ENCODE peak calls at places on chromosomes 16 and 17, in five cellular contexts. D, I, G, K and V are unnamed samples.
A peak's percentile ranks its signal among the peaks of the same experiment; 100 is the strongest.

GRCh38 chr17:10127819-10128375 is 70.5 kb downstream of the GAS7 start:
- DNase-seq in K (no peak), G (peak; percentile 87), D (no peak), I (no peak), V (no peak)

GRCh38 chr17:18026408-18026776 is 12.6 kb downstream of the ATPAF2 start:
- DNase-seq in D (peak; percentile 55), G (peak; percentile 56), I (no peak), K (peak; percentile 28), V (no peak)

GRCh38 chr16:48291303-48291702 is 44.0 kb upstream of the ABCC11 start:
- DNase-seq in K (no peak), I (no peak), D (no peak), G (no peak), V (no peak)

GRCh38 chr17:2749058-2749783 is at the start of gene CCDC92B:
- DNase-seq in I (no peak), K (no peak), G (no peak), D (no peak), V (no peak)

GRCh38 chr16:83862661-83863060 is 36.3 kb upstream of the MLYCD start:
- DNase-seq in D (no peak), G (no peak), K (no peak), I (no peak), V (no peak)

GRCh38 chr16:77409311-77409710 is 25.5 kb downstream of the ADAMTS18 start:
- DNase-seq in D (no peak), I (no peak), K (no peak), G (no peak), V (no peak)

GRCh38 chr17:28551421-28552186 is 820 bp downstream of the UNC119 start:
- DNase-seq in K (no peak), D (no peak), G (no peak), I (no peak), V (no peak)

GRCh38 chr17:6729531-6729930 is 16.4 kb upstream of the SLC13A5 start:
- DNase-seq in G (no peak), D (no peak), I (no peak), K (no peak), V (no peak)

GRCh38 chr17:2222301-2222700 is 81.3 kb downstream of the SMG6 start:
- DNase-seq in K (no peak), D (no peak), I (no peak), G (no peak), V (no peak)

GRCh38 chr16:47958726-47959125 is 197.1 kb downstream of the ABCC12 start:
- DNase-seq in I (no peak), K (no peak), G (no peak), D (no peak), V (no peak)

GRCh38 chr17:21817791-21818364 is 125.6 kb downstream of the KCNJ18 start:
- DNase-seq in G (no peak), K (no peak), D (no peak), I (no peak), V (no peak)

GRCh38 chr17:43006639-43007551 is at the start of gene IFI35:
- DNase-seq in K (peak; percentile 83), D (peak; percentile 87), I (peak; percentile 93), G (peak; percentile 85), V (peak; percentile 87)

GRCh38 chr17:260944-261343 is 79.5 kb upstream of the DOC2B start:
- DNase-seq in D (peak; percentile 2), I (no peak), G (no peak), K (no peak), V (no peak)

GRCh38 chr16:30007378-30007895 is 3.4 kb downstream of the DOC2A start:
- DNase-seq in G (no peak), K (no peak), D (no peak), I (no peak), V (no peak)

GRCh38 chr16:30010817-30011504 is at the start of gene DOC2A:
- DNase-seq in G (no peak), D (no peak), I (peak; percentile 26), K (no peak), V (no peak)

GRCh38 chr16:30009990-30010816 is 624 bp downstream of the DOC2A start:
- DNase-seq in G (no peak), K (no peak), I (no peak), D (no peak), V (no peak)

GRCh38 chr16:30009085-30009862 is 1.6 kb downstream of the DOC2A start:
- DNase-seq in I (no peak), G (no peak), D (no peak), K (no peak), V (no peak)

GRCh38 chr16:30011505-30012480 is 966 bp upstream of the DOC2A start:
- DNase-seq in D (no peak), K (no peak), G (no peak), I (no peak), V (no peak)
- H3K4me3 ChIP-seq in D (no peak overlapping the region), K (peak overlapping the region; percentile 35), G (peak overlapping the region; percentile 60), I (no peak overlapping the region), V (peak overlapping the region; percentile 54)

GRCh38 chr16:21277927-21278706 is at the start of gene CRYM:
- DNase-seq in K (peak; percentile 16), D (peak; percentile 81), I (peak; percentile 45), G (peak; percentile 71), V (peak; percentile 56)

GRCh38 chr16:21276090-21276489 is 2.0 kb downstream of the CRYM start:
- DNase-seq in D (no peak), G (no peak), I (no peak), K (no peak), V (no peak)

GRCh38 chr16:21279501-21279900 is 1.4 kb upstream of the CRYM start:
- DNase-seq in K (no peak), D (no peak), I (no peak), G (no peak), V (no peak)

GRCh38 chr16:21275529-21275928 is 2.6 kb downstream of the CRYM start:
- DNase-seq in I (no peak), G (no peak), D (no peak), K (no peak), V (no peak)

GRCh38 chr16:21277045-21277926 is 804 bp downstream of the CRYM start:
- DNase-seq in D (no peak), G (peak; percentile 25), I (no peak), K (no peak), V (no peak)
- H3K27me3 ChIP-seq in D (no peaks in the 10 kb centered on the region), G (peaks cover 50% of the 10 kb centered on the region), I (peaks cover 32% of the 10 kb centered on the region), K (peaks cover 14% of the 10 kb centered on the region), V (no peaks in the 10 kb centered on the region)

GRCh38 chr17:49821916-49822315 is 26.0 kb downstream of the TAC4 start:
- DNase-seq in K (no peak), I (no peak), D (no peak), G (no peak), V (no peak)

GRCh38 chr17:49822829-49823228 is 25.0 kb downstream of the TAC4 start:
- DNase-seq in K (no peak), I (no peak), D (no peak), G (peak; percentile 67), V (no peak)

GRCh38 chr17:49819651-49820050 is 28.2 kb downstream of the TAC4 start:
- DNase-seq in D (no peak), G (no peak), K (no peak), I (no peak), V (no peak)

GRCh38 chr17:49820773-49821172 is 27.1 kb downstream of the TAC4 start:
- DNase-seq in G (no peak), K (no peak), I (no peak), D (no peak), V (no peak)

DNA sequence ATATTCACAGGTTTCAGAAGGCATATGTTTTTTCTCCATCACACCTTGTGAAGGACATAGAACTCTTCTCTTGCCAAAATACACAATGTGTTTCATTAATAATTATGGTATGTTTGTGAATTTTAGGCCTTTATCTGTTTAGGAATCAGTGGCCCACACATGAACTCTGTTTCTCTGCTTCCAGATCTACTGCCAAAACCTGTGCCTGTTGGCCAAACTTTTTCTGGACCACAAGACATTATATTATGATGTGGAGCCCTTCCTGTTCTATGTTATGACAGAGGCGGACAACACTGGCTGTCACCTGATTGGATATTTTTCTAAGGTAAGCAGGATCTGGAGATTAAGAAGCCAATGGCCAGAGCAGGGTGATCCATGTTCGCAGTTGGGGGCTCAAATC is 26.4 kb downstream of the TAC4 start:
- DNase-seq in D (no peak), K (no peak), I (no peak), G (no peak), V (no peak)
- H3K36me3 ChIP-seq in D (peaks cover 14% of the 10 kb centered on the region), K (peaks cover 54% of the 10 kb centered on the region), I (peaks cover 60% of the 10 kb centered on the region), G (peaks cover 86% of the 10 kb centered on the region), V (peaks cover 15% of the 10 kb centered on the region)

GRCh38 chr17:82315703-82316358 is 1.6 kb downstream of the CD7 start:
- DNase-seq in G (no peak), I (peak; percentile 61), K (peak; percentile 46), D (no peak), V (no peak)
- H3K4me3 ChIP-seq in G (peak overlapping the region; percentile 19), I (peak overlapping the region; percentile 71), K (peak overlapping the region; percentile 90), D (no peak overlapping the region), V (no peak overlapping the region)

GRCh38 chr17:79633154-79633553 is 22.3 kb upstream of the RBFOX3 start:
- DNase-seq in K (no peak), I (no peak), G (peak; percentile 3), D (peak; percentile 13), V (no peak)

GRCh38 chr17:79631640-79632431 is 21.0 kb upstream of the RBFOX3 start:
- DNase-seq in K (no peak), G (peak; percentile 7), I (no peak), D (peak; percentile 7), V (no peak)

GRCh38 chr17:79630821-79631639 is 20.2 kb upstream of the RBFOX3 start:
- DNase-seq in G (peak; percentile 0), I (no peak), D (peak; percentile 9), K (no peak), V (no peak)

GRCh38 chr17:79632432-79632735 is 21.5 kb upstream of the RBFOX3 start:
- DNase-seq in D (no peak), G (peak; percentile 3), I (no peak), K (no peak), V (no peak)

DNA sequence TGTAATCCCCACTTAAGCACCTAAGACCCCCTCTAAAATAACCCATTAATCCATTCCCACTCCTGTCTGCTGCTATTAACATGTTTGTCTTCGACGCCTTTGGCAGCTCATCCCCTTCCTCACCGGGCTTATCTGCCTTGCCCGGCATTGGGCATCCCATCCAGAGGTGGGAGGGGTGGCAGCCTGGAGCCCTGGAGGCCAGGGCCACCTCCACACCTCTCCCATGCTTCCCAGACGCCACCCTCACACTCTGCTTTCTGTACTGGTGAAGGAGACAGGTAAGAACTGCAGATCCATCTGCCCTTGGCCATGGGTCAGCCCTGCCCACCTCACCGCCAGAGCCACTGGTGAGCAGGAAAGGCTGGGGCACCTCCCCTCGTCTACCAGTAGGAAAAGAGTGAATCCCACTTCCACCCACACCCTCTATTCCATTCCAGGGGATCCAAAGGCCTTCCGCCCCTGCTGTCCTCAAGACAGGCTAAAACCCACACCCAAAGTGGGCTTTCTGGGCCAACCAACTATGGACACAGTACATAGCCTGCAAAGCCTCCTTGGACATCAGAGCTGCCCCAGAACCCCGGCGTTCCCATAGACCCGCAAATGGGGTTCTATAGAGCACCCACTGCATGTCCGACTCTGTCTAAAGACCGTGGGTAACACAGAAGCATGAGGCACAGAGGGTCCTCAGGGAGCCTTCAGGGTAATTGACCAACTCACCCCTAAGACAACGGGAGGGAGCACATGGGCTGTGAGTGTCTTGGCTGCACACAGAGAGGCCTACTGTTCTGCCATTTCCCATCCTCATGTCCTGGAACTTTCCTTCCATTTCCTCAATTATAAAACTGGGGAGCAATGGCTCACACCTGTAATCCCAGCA is 23.3 kb upstream of the RBFOX3 start:
- DNase-seq in G (peak; percentile 6), K (no peak), D (peak; percentile 8), I (no peak), V (no peak)
- H3K27me3 ChIP-seq in G (peaks cover 80% of the 10 kb centered on the region), K (no peaks in the 10 kb centered on the region), D (no peaks in the 10 kb centered on the region), I (peaks cover 2% of the 10 kb centered on the region), V (no peaks in the 10 kb centered on the region)